ENCODE peak calls at places on chromosomes 12 and 14, in seven cellular contexts. Y is thoracic aorta, B is lower lobe of right lung, I is body of pancreas, P is mucosa of descending colon, F is esophagus squamous epithelium, E is pancreas. Q is an unnamed sample.

GRCh38 chr14:92203116-92203515 is 81.3 kb downstream of the CPSF2 start:
- DNase-seq in F (no peak), P (no peak), E (no peak), I (no peak), Y (no peak), B (no peak), Q (no peak)

GRCh38 chr12:111687255-111687654 is 1.4 kb downstream of the ACAD10 start:
- DNase-seq in E (no peak), Y (no peak), B (no peak), P (no peak), F (no peak), I (no peak), Q (no peak)

GRCh38 chr14:50290306-50290705 is 21.7 kb downstream of the L2HGDH start:
- DNase-seq in E (no peak), B (no peak), P (no peak), Y (no peak), I (no peak), F (no peak), Q (no peak)

GRCh38 chr14:65446159-65446558 is 33.6 kb downstream of the FUT8 start:
- DNase-seq in Y (no peak), I (no peak), E (no peak), F (no peak), B (no peak), P (no peak), Q (no peak)

GRCh38 chr12:102833687-102834435 is 83.2 kb downstream of the PAH start:
- DNase-seq in P (no peak), Y (no peak), B (no peak), E (no peak), F (no peak), I (no peak), Q (no peak)

GRCh38 chr12:103969391-103969790 is 3.7 kb downstream of the TDG start:
- DNase-seq in B (no peak), E (no peak), Y (no peak), P (no peak), I (no peak), F (no peak), Q (no peak)

GRCh38 chr12:15928345-15928744 is 17.2 kb downstream of the DERA start:
- DNase-seq in I (no peak), F (no peak), P (no peak), Y (no peak), B (no peak), E (no peak), Q (no peak)

GRCh38 chr14:93994919-93995682 is 2.0 kb upstream of the CCDC197 start:
- DNase-seq in B (no peak), I (peak; percentile 63), F (no peak), Y (peak; percentile 81), P (no peak), E (peak; percentile 66), Q (peak; percentile 74)

GRCh38 chr14:76196980-76197379 is 45.3 kb downstream of the GPATCH2L start:
- DNase-seq in I (no peak), E (no peak), Y (no peak), P (no peak), F (no peak), B (no peak), Q (no peak)

GRCh38 chr14:64704145-64704742 is at the start of gene PLEKHG3:
- DNase-seq in E (peak; percentile 84), B (peak; percentile 84), Y (no peak), P (peak; percentile 84), F (no peak), I (peak; percentile 89), Q (peak; percentile 84)

GRCh38 chr14:68820999-68821683 is 28.3 kb upstream of the ZFP36L1 start:
- DNase-seq in F (no peak), E (no peak), Y (no peak), I (no peak), B (no peak), P (no peak), Q (no peak)

GRCh38 chr12:6199531-6200265 is 502 bp upstream of the CD9 start:
- DNase-seq in P (peak; percentile 78), B (peak; percentile 86), E (no peak), Y (no peak), F (no peak), I (peak; percentile 49), Q (peak; percentile 86)

GRCh38 chr12:14961466-14962155 is at the start of gene ARHGDIB:
- DNase-seq in B (peak; percentile 58), P (peak; percentile 60), Y (no peak), I (peak; percentile 56), F (no peak), E (no peak), Q (peak; percentile 69)

GRCh38 chr12:63319386-63319785 is 168.4 kb upstream of the AVPR1A start:
- DNase-seq in P (no peak), E (no peak), B (no peak), I (no peak), Y (no peak), F (no peak), Q (no peak)

GRCh38 chr12:130223767-130224244 is 61.5 kb downstream of the FZD10 start:
- DNase-seq in B (no peak), Y (no peak), F (no peak), P (no peak), I (no peak), E (no peak), Q (no peak)

GRCh38 chr14:99517046-99517642 is 35.9 kb downstream of the CCNK start:
- DNase-seq in Y (no peak), I (no peak), F (no peak), P (no peak), E (no peak), B (no peak), Q (no peak)

GRCh38 chr14:104238424-104239184 is 100.2 kb downstream of the KIF26A start:
- DNase-seq in B (peak; percentile 28), I (no peak), E (no peak), F (no peak), Y (no peak), P (no peak), Q (no peak)

GRCh38 chr12:86254399-86255107 is 1.6 kb downstream of the MGAT4C start:
- DNase-seq in P (no peak), E (no peak), F (no peak), B (no peak), I (no peak), Y (no peak), Q (no peak)

GRCh38 chr12:108828774-108829173 is 28.6 kb downstream of the SSH1 start:
- DNase-seq in F (no peak), B (peak; percentile 10), I (no peak), E (no peak), P (no peak), Y (no peak), Q (no peak)

GRCh38 chr12:49962861-49963765 is 1.4 kb downstream of the AQP5 start:
- DNase-seq in I (peak; percentile 90), Y (peak; percentile 38), B (peak; percentile 84), P (peak; percentile 38), E (peak; percentile 96), F (no peak), Q (peak; percentile 68)

GRCh38 chr12:43893670-43894069 is 57.8 kb downstream of the TMEM117 start:
- DNase-seq in I (no peak), F (no peak), P (no peak), B (no peak), Y (no peak), E (no peak), Q (no peak)

GRCh38 chr12:101832030-101832429 is 1.3 kb upstream of the GNPTAB start:
- DNase-seq in E (no peak), P (no peak), F (no peak), I (no peak), Y (no peak), B (no peak), Q (no peak)

GRCh38 chr14:69464829-69465228 is 19.7 kb upstream of the PLEKHD1 start:
- DNase-seq in F (no peak), I (no peak), B (no peak), Y (no peak), E (no peak), P (no peak), Q (no peak)

GRCh38 chr14:75979641-75980422 is 2.0 kb downstream of the TGFB3 start:
- DNase-seq in P (no peak), F (no peak), E (peak; percentile 36), B (no peak), I (no peak), Y (no peak), Q (peak; percentile 80)

GRCh38 chr12:109962388-109962787 is 33.8 kb downstream of the GIT2 start:
- DNase-seq in F (no peak), Y (no peak), P (no peak), B (no peak), E (no peak), I (no peak), Q (no peak)

GRCh38 chr12:74538491-74539258 is 1.0 kb downstream of the ATXN7L3B start:
- DNase-seq in Y (no peak), F (no peak), P (peak; percentile 14), E (peak; percentile 13), B (no peak), I (no peak), Q (peak; percentile 56)
- H3K4me1 ChIP-seq in Y (peaks cover 26% of the 10 kb centered on the region), F (peaks cover 22% of the 10 kb centered on the region), P (peaks cover 18% of the 10 kb centered on the region), E (peaks cover 13% of the 10 kb centered on the region), B (peaks cover 44% of the 10 kb centered on the region), I (peaks cover 42% of the 10 kb centered on the region), Q (peaks cover 14% of the 10 kb centered on the region)

DNA sequence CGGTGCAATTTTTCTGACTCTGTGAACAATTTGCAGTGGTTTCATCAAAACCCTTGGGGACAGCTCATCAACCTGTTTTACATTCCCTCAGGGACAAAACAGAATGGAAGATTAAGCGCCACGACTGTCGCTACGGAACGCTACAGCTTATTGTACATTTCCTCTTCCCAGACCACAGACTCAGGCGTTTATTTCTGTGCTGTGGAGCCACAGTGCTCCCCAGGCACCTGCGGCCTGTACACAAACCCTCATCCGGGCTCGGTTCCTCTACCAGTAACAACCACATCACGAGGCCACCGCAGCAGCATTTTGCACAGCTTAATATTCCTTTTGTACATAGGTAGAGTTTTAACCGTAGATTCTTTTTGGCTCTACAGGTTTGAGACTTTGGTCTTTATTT is 397.4 kb upstream of the OR4E1 start:
- DNase-seq in B (no peak), F (no peak), P (peak; percentile 41), E (no peak), Y (no peak), I (peak; percentile 9), Q (no peak)
- H3K4me1 ChIP-seq in B (peaks cover 7% of the 10 kb centered on the region), F (no peaks in the 10 kb centered on the region), P (no peaks in the 10 kb centered on the region), E (no peaks in the 10 kb centered on the region), Y (no peaks in the 10 kb centered on the region), I (no peaks in the 10 kb centered on the region), Q (no peaks in the 10 kb centered on the region)

DNA sequence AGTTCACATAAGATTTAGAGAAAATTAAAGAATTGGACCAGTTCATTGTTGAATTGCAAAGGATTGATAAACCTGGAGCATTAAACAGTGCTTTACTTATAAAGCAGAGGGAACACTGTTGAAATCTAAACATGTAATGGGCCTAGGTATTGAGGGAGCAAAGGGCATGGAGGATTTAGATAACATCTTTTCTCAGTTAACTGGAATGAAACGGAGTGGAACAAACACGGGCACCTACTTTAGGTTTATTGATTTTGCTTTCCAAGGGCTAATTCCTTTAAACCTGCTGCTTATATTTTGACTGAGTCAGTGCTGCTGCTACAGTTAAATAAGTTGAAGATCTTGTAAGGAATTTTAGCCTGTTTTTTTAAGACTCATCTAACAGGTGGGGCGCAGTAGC is 5.6 kb downstream of the EIF4B start:
- DNase-seq in E (no peak), I (no peak), F (no peak), Y (no peak), B (no peak), P (no peak), Q (no peak)
- H3K4me1 ChIP-seq in E (peaks cover 27% of the 10 kb centered on the region), I (peaks cover 58% of the 10 kb centered on the region), F (peaks cover 16% of the 10 kb centered on the region), Y (peaks cover 27% of the 10 kb centered on the region), B (peaks cover 46% of the 10 kb centered on the region), P (peaks cover 38% of the 10 kb centered on the region), Q (no peaks in the 10 kb centered on the region)

DNA sequence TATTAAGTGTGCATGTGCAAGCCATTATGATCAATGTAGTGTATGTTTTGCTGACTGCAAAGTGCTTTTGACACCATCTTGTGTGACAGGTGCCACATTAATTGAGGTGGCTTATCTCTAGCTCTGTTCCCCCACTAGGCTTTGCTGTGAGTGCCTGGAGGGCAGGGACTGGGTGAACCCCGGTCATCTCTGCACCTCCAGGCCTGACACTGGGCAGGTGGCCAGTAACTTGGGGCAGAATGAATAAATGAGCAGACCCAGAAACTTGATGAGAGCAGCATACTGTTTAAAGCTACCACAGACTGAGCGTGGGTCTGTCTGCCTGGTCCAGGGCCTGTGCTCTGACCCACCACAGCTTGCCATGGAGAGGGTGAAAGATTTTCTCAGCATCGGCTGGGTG is 151.6 kb downstream of the CALM1 start:
- DNase-seq in E (no peak), F (no peak), P (no peak), B (no peak), I (no peak), Y (no peak), Q (peak; percentile 32)
- H3K4me1 ChIP-seq in E (no peaks in the 10 kb centered on the region), F (peaks cover 22% of the 10 kb centered on the region), P (no peaks in the 10 kb centered on the region), B (no peaks in the 10 kb centered on the region), I (peaks cover 9% of the 10 kb centered on the region), Y (peaks cover 12% of the 10 kb centered on the region), Q (peaks cover 9% of the 10 kb centered on the region)